ENCODE peak calls at places on chromosomes 12 and 14, in seven cellular contexts. M is stimulated activated CD8-positive, alpha-beta memory T cell treated with anti-CD3 and anti-CD28 coated beads, Interleukin-2, amount 100 ng/mL, for 48 hours; R is CD4-positive, alpha-beta T cell; K is effector memory CD8-positive, alpha-beta T cell; H is activated naive CD8-positive, alpha-beta T cell treated with anti-CD3 and anti-CD28 coated beads for 36 hours; D is SW 1271; F is T47D. Y is an unnamed sample.

GRCh38 chr14:66503532-66503931 is 4.4 kb upstream of the GPHN start:
- DNase-seq in M (no peak), R (no peak), K (no peak), H (no peak), D (no peak), F (no peak), Y (no peak)

GRCh38 chr12:56645201-56645716 is 525 bp downstream of the ATP5F1B start:
- DNase-seq in M (no peak), R (no peak), K (no peak), H (no peak), D (no peak), F (no peak), Y (no peak)

GRCh38 chr14:61662437-61663311 is 32.6 kb upstream of the HIF1A start:
- DNase-seq in M (peak), R (peak), K (peak), H (peak), D (no peak), F (peak), Y (no peak)

GRCh38 chr14:26381405-26381804 is 216.4 kb downstream of the NOVA1 start:
- DNase-seq in M (no peak), R (no peak), K (no peak), H (no peak), D (no peak), F (no peak), Y (no peak)

GRCh38 chr14:22493753-22494152 is 95.3 kb downstream of the DAD1 start:
- DNase-seq in M (no peak), R (no peak), K (no peak), H (no peak), D (no peak), F (no peak), Y (no peak)

GRCh38 chr14:53894456-53894855 is 62.2 kb downstream of the BMP4 start:
- DNase-seq in M (no peak), R (no peak), K (no peak), H (no peak), D (peak), F (no peak), Y (no peak)

GRCh38 chr12:94200069-94200468 is 51.7 kb downstream of the PLXNC1 start:
- DNase-seq in M (no peak), R (no peak), K (no peak), H (no peak), D (no peak), F (no peak), Y (no peak)

GRCh38 chr12:53051058-53051880 is 1.4 kb downstream of the TNS2 start:
- DNase-seq in M (no peak), R (no peak), K (no peak), H (no peak), D (no peak), F (no peak), Y (no peak)